ENCODE peak calls at places on chromosomes 7 and 10, in eight cellular contexts. One of them, this sample, is unnamed.

GRCh38 chr10:56142092-56142728 is 218.8 kb downstream of the ZWINT start:
- DNase-seq in esophagus squamous epithelium: no peak
- DNase-seq in gastrocnemius medialis: no peak
- DNase-seq in testis: no peak
- DNase-seq in GM12878: peak
- DNase-seq in ovary: no peak
- DNase-seq in heart left ventricle: no peak
- DNase-seq in adrenal gland: no peak
- DNase-seq in this sample: no peak

GRCh38 chr7:25289522-25289921 is 61.2 kb upstream of the NPVF start:
- DNase-seq in esophagus squamous epithelium: no peak
- DNase-seq in gastrocnemius medialis: no peak
- DNase-seq in testis: no peak
- DNase-seq in GM12878: no peak
- DNase-seq in ovary: no peak
- DNase-seq in heart left ventricle: no peak
- DNase-seq in adrenal gland: no peak
- DNase-seq in this sample: no peak

GRCh38 chr10:115092555-115093285 is 445 bp upstream of the ATRNL1 start:
- DNase-seq in esophagus squamous epithelium: no peak
- DNase-seq in gastrocnemius medialis: no peak
- DNase-seq in testis: peak
- DNase-seq in GM12878: no peak
- DNase-seq in ovary: peak
- DNase-seq in heart left ventricle: peak
- DNase-seq in adrenal gland: peak
- DNase-seq in this sample: peak

GRCh38 chr10:61063035-61063434 is 119.0 kb upstream of the RHOBTB1 start:
- DNase-seq in esophagus squamous epithelium: no peak
- DNase-seq in gastrocnemius medialis: no peak
- DNase-seq in testis: no peak
- DNase-seq in GM12878: no peak
- DNase-seq in ovary: no peak
- DNase-seq in heart left ventricle: no peak
- DNase-seq in adrenal gland: peak
- DNase-seq in this sample: peak

GRCh38 chr7:80623465-80624252 is 14.8 kb upstream of the CD36 start:
- DNase-seq in esophagus squamous epithelium: no peak
- DNase-seq in gastrocnemius medialis: no peak
- DNase-seq in testis: no peak
- DNase-seq in GM12878: no peak
- DNase-seq in ovary: no peak
- DNase-seq in heart left ventricle: no peak
- DNase-seq in adrenal gland: no peak
- DNase-seq in this sample: no peak

GRCh38 chr10:79229830-79230562 is 117.3 kb upstream of the PPIF start:
- DNase-seq in esophagus squamous epithelium: no peak
- DNase-seq in gastrocnemius medialis: no peak
- DNase-seq in testis: no peak
- DNase-seq in GM12878: no peak
- DNase-seq in ovary: no peak
- DNase-seq in heart left ventricle: no peak
- DNase-seq in adrenal gland: no peak
- DNase-seq in this sample: no peak

GRCh38 chr7:45117582-45117981 is 6.1 kb upstream of the TBRG4 start:
- DNase-seq in esophagus squamous epithelium: no peak
- DNase-seq in gastrocnemius medialis: no peak
- DNase-seq in testis: no peak
- DNase-seq in GM12878: no peak
- DNase-seq in ovary: no peak
- DNase-seq in heart left ventricle: no peak
- DNase-seq in adrenal gland: no peak
- DNase-seq in this sample: no peak

GRCh38 chr10:112225771-112226438 is 42.3 kb upstream of the GPAM start:
- DNase-seq in esophagus squamous epithelium: no peak
- DNase-seq in gastrocnemius medialis: no peak
- DNase-seq in testis: no peak
- DNase-seq in GM12878: no peak
- DNase-seq in ovary: no peak
- DNase-seq in heart left ventricle: no peak
- DNase-seq in adrenal gland: no peak
- DNase-seq in this sample: no peak

GRCh38 chr10:127402596-127403409 is 146.3 kb upstream of the NPS start:
- DNase-seq in esophagus squamous epithelium: no peak
- DNase-seq in gastrocnemius medialis: no peak
- DNase-seq in testis: no peak
- DNase-seq in GM12878: no peak
- DNase-seq in ovary: peak
- DNase-seq in heart left ventricle: no peak
- DNase-seq in adrenal gland: no peak
- DNase-seq in this sample: no peak

GRCh38 chr10:89378006-89378627 is at the start of gene IFIT1B:
- DNase-seq in esophagus squamous epithelium: no peak
- DNase-seq in gastrocnemius medialis: no peak
- DNase-seq in testis: no peak
- DNase-seq in GM12878: no peak
- DNase-seq in ovary: no peak
- DNase-seq in heart left ventricle: no peak
- DNase-seq in adrenal gland: no peak
- DNase-seq in this sample: no peak

GRCh38 chr10:85319150-85319549 is 990.8 kb downstream of the CCSER2 start:
- DNase-seq in esophagus squamous epithelium: no peak
- DNase-seq in gastrocnemius medialis: no peak
- DNase-seq in testis: no peak
- DNase-seq in GM12878: no peak
- DNase-seq in ovary: no peak
- DNase-seq in heart left ventricle: no peak
- DNase-seq in adrenal gland: no peak
- DNase-seq in this sample: no peak

GRCh38 chr10:89836840-89837172 is 135.4 kb downstream of the KIF20B start:
- DNase-seq in esophagus squamous epithelium: no peak
- DNase-seq in gastrocnemius medialis: no peak
- DNase-seq in testis: no peak
- DNase-seq in GM12878: no peak
- DNase-seq in ovary: no peak
- DNase-seq in heart left ventricle: no peak
- DNase-seq in adrenal gland: no peak
- DNase-seq in this sample: no peak

GRCh38 chr7:157612009-157612663 is 275.3 kb downstream of the DNAJB6 start:
- DNase-seq in esophagus squamous epithelium: no peak
- DNase-seq in gastrocnemius medialis: no peak
- DNase-seq in testis: no peak
- DNase-seq in GM12878: no peak
- DNase-seq in ovary: no peak
- DNase-seq in heart left ventricle: no peak
- DNase-seq in adrenal gland: no peak
- DNase-seq in this sample: no peak

GRCh38 chr7:73903321-73904218 is 42.6 kb downstream of the TMEM270 start:
- DNase-seq in esophagus squamous epithelium: no peak
- DNase-seq in gastrocnemius medialis: no peak
- DNase-seq in testis: no peak
- DNase-seq in GM12878: no peak
- DNase-seq in ovary: no peak
- DNase-seq in heart left ventricle: no peak
- DNase-seq in adrenal gland: no peak
- DNase-seq in this sample: no peak

GRCh38 chr10:19247843-19248242 is 199.2 kb downstream of the MALRD1 start:
- DNase-seq in esophagus squamous epithelium: no peak
- DNase-seq in gastrocnemius medialis: no peak
- DNase-seq in testis: no peak
- DNase-seq in GM12878: no peak
- DNase-seq in ovary: no peak
- DNase-seq in heart left ventricle: no peak
- DNase-seq in adrenal gland: no peak
- DNase-seq in this sample: no peak

GRCh38 chr7:151882734-151883133 is 5.8 kb upstream of the PRKAG2 start:
- DNase-seq in esophagus squamous epithelium: no peak
- DNase-seq in gastrocnemius medialis: no peak
- DNase-seq in testis: no peak
- DNase-seq in GM12878: no peak
- DNase-seq in ovary: no peak
- DNase-seq in heart left ventricle: no peak
- DNase-seq in adrenal gland: no peak
- DNase-seq in this sample: no peak

DNA sequence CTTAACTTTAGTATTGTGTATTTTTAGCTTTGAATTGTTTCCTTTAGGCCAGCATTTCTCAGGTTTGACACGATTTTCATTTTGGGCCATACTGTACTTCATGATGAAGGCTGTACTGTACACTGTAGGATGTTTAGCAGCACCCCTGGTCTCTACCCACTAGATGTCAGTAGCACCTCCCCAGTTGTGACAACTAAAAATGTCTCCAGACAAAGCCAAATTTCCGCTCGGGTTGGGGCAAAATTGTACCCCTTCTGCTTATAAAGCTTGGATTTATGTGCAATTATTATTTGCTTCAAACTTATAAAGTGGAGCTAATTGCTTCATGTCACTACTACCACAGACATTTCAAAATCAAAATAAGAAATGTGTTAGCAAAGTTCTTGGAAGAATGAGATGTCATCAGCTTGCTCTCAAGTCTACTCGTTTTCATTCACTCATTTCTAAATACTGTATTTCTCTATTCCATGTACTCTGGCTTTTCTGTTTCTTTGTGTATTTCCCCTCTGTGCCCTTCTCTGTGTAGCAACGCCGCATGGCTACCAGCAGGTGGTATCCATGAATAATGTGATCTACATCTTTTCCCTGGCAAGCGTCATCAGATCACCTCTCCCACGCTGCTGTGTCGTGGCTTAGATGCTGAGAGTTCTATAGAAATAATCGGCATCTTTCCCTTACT is 47.7 kb upstream of the CALCR start:
- DNase-seq in esophagus squamous epithelium: no peak
- DNase-seq in gastrocnemius medialis: no peak
- DNase-seq in testis: peak
- DNase-seq in GM12878: no peak
- DNase-seq in ovary: no peak
- DNase-seq in heart left ventricle: no peak
- DNase-seq in adrenal gland: no peak
- DNase-seq in this sample: no peak
- H3K4me3 ChIP-seq in esophagus squamous epithelium: no peak
- H3K4me3 ChIP-seq in gastrocnemius medialis: no peak
- H3K4me3 ChIP-seq in testis: no peak
- H3K4me3 ChIP-seq in GM12878: no peak
- H3K4me3 ChIP-seq in ovary: no peak
- H3K4me3 ChIP-seq in heart left ventricle: no peak
- H3K4me3 ChIP-seq in adrenal gland: no peak
- H3K4me3 ChIP-seq in this sample: no peak

DNA sequence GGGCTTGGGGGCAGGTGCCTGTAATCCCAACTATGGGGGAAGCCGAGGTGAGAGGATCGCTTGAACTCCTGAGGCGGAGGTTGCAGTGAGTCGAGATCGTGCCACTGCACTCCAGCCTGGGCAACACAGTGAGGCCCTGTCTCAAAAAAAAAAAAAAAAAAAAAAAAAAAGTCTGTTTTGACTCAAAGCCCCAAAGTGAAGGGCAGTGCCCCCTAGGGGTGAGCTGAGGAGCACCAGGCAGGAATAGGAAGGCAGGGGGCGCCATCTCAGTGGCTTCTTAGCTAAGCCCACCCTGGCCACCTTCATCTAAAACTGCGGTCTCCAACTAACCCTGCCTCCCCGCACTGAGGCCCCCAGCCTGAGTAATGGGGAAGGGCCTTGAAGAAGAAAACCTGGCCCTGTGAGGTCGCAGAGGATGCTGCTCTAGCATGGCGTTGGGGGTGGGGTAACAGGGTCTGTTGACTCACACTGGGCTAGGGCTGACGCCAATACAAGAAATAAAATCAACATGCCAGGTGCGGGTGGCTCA is 9.8 kb downstream of the PODXL start:
- DNase-seq in esophagus squamous epithelium: no peak
- DNase-seq in gastrocnemius medialis: no peak
- DNase-seq in testis: peak
- DNase-seq in GM12878: no peak
- DNase-seq in ovary: no peak
- DNase-seq in heart left ventricle: no peak
- DNase-seq in adrenal gland: no peak
- DNase-seq in this sample: no peak
- TF ChIP-seq CTCF in esophagus squamous epithelium: peak
- TF ChIP-seq CTCF in gastrocnemius medialis: peak
- TF ChIP-seq CTCF in testis: peak
- TF ChIP-seq CTCF in GM12878: peak
- TF ChIP-seq CTCF in ovary: no peak
- TF ChIP-seq CTCF in heart left ventricle: peak
- TF ChIP-seq CTCF in adrenal gland: peak
- TF ChIP-seq CTCF in this sample: peak

DNA sequence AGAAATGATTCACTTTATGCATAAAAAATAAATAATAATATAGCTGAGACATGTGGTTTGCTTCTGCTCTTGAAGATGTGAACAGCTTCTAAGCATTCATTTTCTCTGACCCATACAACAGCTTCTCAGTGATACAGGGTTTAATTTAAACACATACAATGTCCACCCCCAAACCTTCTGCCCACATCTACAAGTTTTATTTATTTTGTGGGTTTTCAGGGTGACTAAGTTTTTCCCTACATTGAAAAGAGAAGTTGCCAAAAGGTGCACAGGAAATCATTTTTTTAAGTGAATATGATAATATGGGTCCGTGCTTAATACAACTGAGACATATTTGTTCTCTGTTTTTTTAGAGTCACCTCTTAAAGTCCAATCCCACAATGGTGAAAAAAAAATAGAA is 17.2 kb downstream of the INHBA start:
- DNase-seq in esophagus squamous epithelium: no peak
- DNase-seq in gastrocnemius medialis: no peak
- DNase-seq in testis: no peak
- DNase-seq in GM12878: no peak
- DNase-seq in ovary: no peak
- DNase-seq in heart left ventricle: no peak
- DNase-seq in adrenal gland: no peak
- DNase-seq in this sample: no peak
- TF ChIP-seq POLR2A in esophagus squamous epithelium: no peak
- TF ChIP-seq POLR2A in gastrocnemius medialis: no peak
- TF ChIP-seq POLR2A in testis: no peak
- TF ChIP-seq POLR2A in GM12878: no peak
- TF ChIP-seq POLR2A in ovary: no peak
- TF ChIP-seq POLR2A in heart left ventricle: no peak
- TF ChIP-seq POLR2A in adrenal gland: no peak
- TF ChIP-seq POLR2A in this sample: no peak

GRCh38 chr7:116327135-116327534 is 116.8 kb downstream of the TES start:
- DNase-seq in esophagus squamous epithelium: no peak
- DNase-seq in gastrocnemius medialis: no peak
- DNase-seq in testis: no peak
- DNase-seq in GM12878: no peak
- DNase-seq in ovary: no peak
- DNase-seq in heart left ventricle: no peak
- DNase-seq in adrenal gland: no peak
- DNase-seq in this sample: no peak

GRCh38 chr7:116317907-116318306 is 107.6 kb downstream of the TES start:
- DNase-seq in esophagus squamous epithelium: no peak
- DNase-seq in gastrocnemius medialis: no peak
- DNase-seq in testis: no peak
- DNase-seq in GM12878: no peak
- DNase-seq in ovary: no peak
- DNase-seq in heart left ventricle: no peak
- DNase-seq in adrenal gland: no peak
- DNase-seq in this sample: no peak

GRCh38 chr7:116324582-116324981 is 114.2 kb downstream of the TES start:
- DNase-seq in esophagus squamous epithelium: no peak
- DNase-seq in gastrocnemius medialis: no peak
- DNase-seq in testis: no peak
- DNase-seq in GM12878: no peak
- DNase-seq in ovary: no peak
- DNase-seq in heart left ventricle: no peak
- DNase-seq in adrenal gland: no peak
- DNase-seq in this sample: no peak

GRCh38 chr7:116325517-116325916 is 115.2 kb downstream of the TES start:
- DNase-seq in esophagus squamous epithelium: no peak
- DNase-seq in gastrocnemius medialis: no peak
- DNase-seq in testis: no peak
- DNase-seq in GM12878: no peak
- DNase-seq in ovary: no peak
- DNase-seq in heart left ventricle: no peak
- DNase-seq in adrenal gland: no peak
- DNase-seq in this sample: no peak

GRCh38 chr7:116322541-116322940 is 112.2 kb downstream of the TES start:
- DNase-seq in esophagus squamous epithelium: no peak
- DNase-seq in gastrocnemius medialis: no peak
- DNase-seq in testis: no peak
- DNase-seq in GM12878: no peak
- DNase-seq in ovary: no peak
- DNase-seq in heart left ventricle: no peak
- DNase-seq in adrenal gland: no peak
- DNase-seq in this sample: no peak
- H3K4me3 ChIP-seq in esophagus squamous epithelium: no peak
- H3K4me3 ChIP-seq in gastrocnemius medialis: no peak
- H3K4me3 ChIP-seq in testis: no peak
- H3K4me3 ChIP-seq in GM12878: no peak
- H3K4me3 ChIP-seq in ovary: no peak
- H3K4me3 ChIP-seq in heart left ventricle: no peak
- H3K4me3 ChIP-seq in adrenal gland: no peak
- H3K4me3 ChIP-seq in this sample: no peak

This sample was measured in uterus.